ENCODE peak calls at places on chromosomes 1 and 21, in five cellular contexts. E is astrocyte, T is NT2/D1, M is aorta, O is iPS DF 6.9. H is an unnamed sample.

GRCh38 chr1:79981483-79981882 is 975.0 kb upstream of the ADGRL4 start:
- DNase-seq in E (no peak), T (no peak), M (no peak), O (no peak), H (no peak)

GRCh38 chr1:203628997-203629508 is 2.4 kb downstream of the ATP2B4 start:
- DNase-seq in E (no peak), T (no peak), M (no peak), O (no peak), H (no peak)

GRCh38 chr1:201724760-201725105 is 104.2 kb upstream of the IPO9 start:
- DNase-seq in E (no peak), T (no peak), M (no peak), O (no peak), H (peak)

GRCh38 chr1:3911521-3911845 is 11.4 kb upstream of the C1orf174 start:
- DNase-seq in E (no peak), T (no peak), M (no peak), O (no peak), H (no peak)

GRCh38 chr1:227166559-227166958 is 151.7 kb downstream of the CDC42BPA start:
- DNase-seq in E (no peak), T (peak), M (no peak), O (no peak), H (no peak)

GRCh38 chr1:24415910-24416665 is 486 bp downstream of the NIPAL3 start:
- DNase-seq in E (peak), T (no peak), M (no peak), O (no peak), H (peak)

GRCh38 chr1:46134660-46135331 is 2.4 kb upstream of the PIK3R3 start:
- DNase-seq in E (peak), T (no peak), M (no peak), O (no peak), H (no peak)

GRCh38 chr1:79290927-79291474 is 284.5 kb upstream of the ADGRL4 start:
- DNase-seq in E (no peak), T (no peak), M (no peak), O (no peak), H (no peak)

GRCh38 chr1:110687244-110687643 is 12.5 kb upstream of the KCNA3 start:
- DNase-seq in E (no peak), T (no peak), M (no peak), O (no peak), H (peak)

GRCh38 chr21:44288251-44289110 is 2.8 kb downstream of the AIRE start:
- DNase-seq in E (no peak), T (no peak), M (peak), O (no peak), H (no peak)

GRCh38 chr1:38152351-38153082 is 105.9 kb upstream of the POU3F1 start:
- DNase-seq in E (no peak), T (no peak), M (no peak), O (no peak), H (no peak)

GRCh38 chr1:56533197-56533596 is 46.2 kb downstream of the PLPP3 start:
- DNase-seq in E (no peak), T (no peak), M (no peak), O (no peak), H (no peak)

GRCh38 chr1:33719771-33720670 is 143.9 kb upstream of the HMGB4 start:
- DNase-seq in E (peak), T (no peak), M (no peak), O (no peak), H (peak)

GRCh38 chr1:100353073-100353801 is 931 bp downstream of the CDC14A start:
- DNase-seq in E (no peak), T (no peak), M (no peak), O (no peak), H (no peak)

GRCh38 chr1:15106608-15107007 is 46.9 kb upstream of the TMEM51 start:
- DNase-seq in E (no peak), T (no peak), M (no peak), O (no peak), H (peak)

DNA sequence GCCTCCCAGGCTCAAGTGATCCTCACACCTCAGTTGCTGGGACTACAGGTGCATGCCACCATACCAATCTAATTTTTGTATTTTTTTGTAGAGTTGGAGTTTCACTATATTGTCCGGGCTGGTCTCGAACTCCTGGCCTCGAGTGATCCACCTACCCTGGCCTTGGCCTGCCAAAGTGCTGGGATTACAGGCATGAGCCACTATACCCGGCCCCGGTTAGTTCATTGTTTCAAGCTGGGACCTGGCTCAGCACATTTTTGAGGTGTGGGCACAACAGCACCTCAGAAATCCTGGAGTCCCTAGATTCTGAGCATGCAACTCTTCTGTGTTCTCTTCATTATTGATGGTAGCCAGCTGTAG is 21.3 kb downstream of the SH2D2A start:
- DNase-seq in E (no peak), T (no peak), M (no peak), O (no peak), H (no peak)
- H3K4me3 ChIP-seq in E (no peak), T (no peak), M (no peak), O (no peak), H (no peak)

GRCh38 chr21:26813426-26813998 is 31.7 kb downstream of the ADAMTS1 start:
- DNase-seq in E (no peak), T (no peak), M (no peak), O (no peak), H (no peak)

GRCh38 chr21:26811031-26811430 is 34.2 kb downstream of the ADAMTS1 start:
- DNase-seq in E (no peak), T (no peak), M (no peak), O (no peak), H (no peak)

GRCh38 chr21:26818911-26819310 is 26.3 kb downstream of the ADAMTS1 start:
- DNase-seq in E (no peak), T (no peak), M (no peak), O (no peak), H (no peak)

GRCh38 chr21:26814374-26814773 is 30.8 kb downstream of the ADAMTS1 start:
- DNase-seq in E (no peak), T (no peak), M (no peak), O (no peak), H (peak)

DNA sequence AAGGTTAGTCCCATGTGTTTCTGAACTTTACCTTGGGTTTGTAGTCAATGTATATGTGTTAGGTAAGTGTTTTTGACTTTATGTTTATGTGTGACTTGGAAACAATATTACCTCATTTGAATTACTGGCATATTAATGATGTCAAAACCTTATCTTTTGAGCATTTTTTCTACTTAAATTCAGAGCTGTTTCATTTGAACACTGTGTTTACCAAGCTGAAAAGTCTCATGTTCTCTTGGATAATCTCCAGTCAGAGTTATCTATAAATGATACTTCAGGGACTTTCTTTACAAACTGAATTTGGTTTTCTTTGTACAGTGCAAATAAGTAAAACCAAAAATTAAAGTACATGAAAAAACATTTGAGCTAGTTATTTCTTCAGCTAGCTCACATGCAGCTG is 30.0 kb downstream of the ADAMTS1 start:
- DNase-seq in E (no peak), T (no peak), M (no peak), O (no peak), H (no peak)
- H3K4me3 ChIP-seq in E (no peak), T (no peak), M (no peak), O (no peak), H (no peak)

GRCh38 chr1:154353966-154354365 is 28.6 kb downstream of the ATP8B2 start:
- DNase-seq in E (no peak), T (no peak), M (no peak), O (no peak), H (no peak)

GRCh38 chr1:154351363-154352068 is 26.2 kb downstream of the ATP8B2 start:
- DNase-seq in E (no peak), T (no peak), M (no peak), O (no peak), H (no peak)

GRCh38 chr1:154352245-154352580 is 26.9 kb downstream of the ATP8B2 start:
- DNase-seq in E (no peak), T (no peak), M (no peak), O (no peak), H (no peak)

GRCh38 chr1:154352581-154353459 is 27.5 kb downstream of the ATP8B2 start:
- DNase-seq in E (peak), T (no peak), M (peak), O (no peak), H (peak)

DNA sequence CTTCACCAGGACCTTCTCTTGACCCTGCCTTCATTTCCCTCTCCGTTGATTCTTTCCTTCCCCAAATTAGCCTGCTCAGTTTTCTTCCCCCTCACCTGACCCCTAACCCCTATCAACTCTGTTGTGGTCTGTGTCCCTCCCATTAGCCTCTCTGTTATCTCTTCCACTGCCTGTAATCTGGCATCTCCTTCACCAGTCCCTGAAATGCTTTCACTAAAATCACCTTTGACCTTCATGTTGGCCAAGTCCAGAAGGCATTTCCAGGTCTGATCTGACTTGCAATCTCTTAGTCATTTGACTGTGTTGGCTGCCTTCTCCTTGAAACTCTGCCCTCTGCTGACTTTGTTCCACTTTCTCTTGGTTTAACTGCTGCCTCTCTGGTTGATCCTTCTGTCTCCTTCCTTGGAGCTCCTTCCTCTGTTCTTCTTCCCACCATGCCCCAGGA is 28.2 kb downstream of the ATP8B2 start:
- DNase-seq in E (peak), T (no peak), M (no peak), O (no peak), H (peak)
- H3K4me3 ChIP-seq in E (no peak), T (peak), M (no peak), O (no peak), H (peak)

DNA sequence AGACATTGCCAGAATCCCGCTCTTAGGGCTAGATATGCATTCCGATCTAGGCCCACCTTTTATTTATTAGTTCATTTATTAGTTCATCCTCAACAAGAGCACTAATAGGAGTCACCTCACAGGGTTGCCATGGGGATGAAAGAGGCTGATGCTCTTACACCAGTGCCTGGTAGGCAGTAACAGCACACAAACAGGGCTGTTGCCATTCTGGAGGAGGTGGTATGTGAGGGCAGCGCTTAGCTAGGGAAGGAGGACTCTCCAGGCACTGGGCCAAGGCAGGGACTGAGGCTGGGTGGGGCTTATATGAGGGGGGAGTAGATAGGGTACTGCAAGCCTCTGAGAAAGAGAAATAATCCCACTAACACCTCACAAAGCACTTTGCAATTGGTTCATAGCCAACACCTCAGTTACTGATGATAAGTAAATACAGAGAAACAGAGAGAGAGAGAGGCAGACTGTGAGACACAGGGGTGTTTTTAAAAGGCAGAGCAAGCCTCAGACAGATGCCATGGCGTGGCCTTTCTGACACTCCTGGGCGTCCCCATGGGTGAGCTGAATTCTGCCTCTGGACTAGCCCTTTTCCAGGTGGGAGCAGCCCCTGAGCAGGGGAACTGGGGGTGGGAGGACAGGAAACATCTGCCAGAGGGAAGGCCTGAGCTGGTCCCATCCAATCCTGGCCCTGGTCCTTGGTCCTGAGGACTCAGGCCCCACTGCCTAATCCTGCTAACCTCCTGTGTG is 5.9 kb downstream of the FCGR2A start:
- DNase-seq in E (no peak), T (no peak), M (no peak), O (no peak), H (no peak)
- H3K4me3 ChIP-seq in E (no peak), T (no peak), M (no peak), O (no peak), H (no peak)

GRCh38 chr1:235504494-235505222 is 406 bp upstream of the B3GALNT2 start:
- DNase-seq in E (peak), T (peak), M (peak), O (peak), H (peak)

GRCh38 chr1:235503333-235504121 is 725 bp downstream of the B3GALNT2 start:
- DNase-seq in E (peak), T (peak), M (peak), O (no peak), H (peak)

GRCh38 chr1:235504122-235504493 is at the start of gene B3GALNT2:
- DNase-seq in E (no peak), T (no peak), M (no peak), O (no peak), H (no peak)

GRCh38 chr1:235502601-235503332 is 1.5 kb downstream of the B3GALNT2 start:
- DNase-seq in E (peak), T (no peak), M (no peak), O (no peak), H (peak)

DNA sequence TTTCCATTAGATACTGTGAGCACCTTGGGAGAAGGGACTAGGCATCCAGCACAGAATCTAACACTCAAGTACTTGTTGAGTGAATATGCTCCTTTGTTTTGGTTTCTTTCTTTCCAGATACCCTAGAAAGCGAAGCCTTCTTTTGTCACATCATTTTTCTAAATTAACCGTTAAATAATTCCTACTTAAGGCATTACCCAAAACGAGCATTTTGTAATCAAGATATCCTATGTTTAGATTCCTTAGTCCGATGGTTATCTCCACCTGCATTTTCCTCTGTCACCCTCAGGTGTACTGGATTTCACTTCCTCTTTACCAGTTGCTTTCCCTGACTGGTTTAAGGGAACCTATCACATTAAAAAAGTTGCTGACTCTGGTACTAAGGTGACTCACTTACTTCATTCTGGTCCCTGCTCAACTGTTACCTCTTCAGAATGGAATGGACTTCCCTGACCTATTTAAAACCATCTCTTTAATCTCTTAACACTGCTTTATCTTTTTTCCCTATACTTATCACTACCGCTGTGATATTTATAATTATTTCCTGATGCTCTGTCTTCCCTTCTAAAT is 3.2 kb downstream of the B3GALNT2 start:
- DNase-seq in E (peak), T (no peak), M (no peak), O (no peak), H (peak)
- H3K4me3 ChIP-seq in E (no peak), T (no peak), M (no peak), O (no peak), H (no peak)

GRCh38 chr1:66563094-66563800 is 29.3 kb downstream of the SGIP1 start:
- DNase-seq in E (peak), T (peak), M (no peak), O (no peak), H (no peak)
- H3K4me3 ChIP-seq in E (peak), T (no peak), M (no peak), O (no peak), H (no peak)

GRCh38 chr1:190477687-190478192 is at the start of gene BRINP3:
- DNase-seq in E (no peak), T (no peak), M (no peak), O (no peak), H (no peak)
- H3K4me3 ChIP-seq in E (peak), T (peak), M (no peak), O (peak), H (peak)

H was measured in cardiac muscle cell.